ENCODE peak calls at places on chromosomes 2 and 18, in seven cellular contexts. K is upper lobe of left lung, B is breast epithelium, M is HCT116, Z is esophagus muscularis mucosa, R is prostate gland, G is spleen. W is an unnamed sample. For H3K27me3, the result is how much of the 10 kb centered on the place peaks cover.

GRCh38 chr2:12304494-12305228 is 412.1 kb upstream of the TRIB2 start:
- DNase-seq in R (no peak), G (no peak), K (no peak), Z (no peak), M (no peak), B (no peak), W (no peak)

GRCh38 chr2:241767464-241768250 is 9.0 kb upstream of the GAL3ST2 start:
- DNase-seq in R (no peak), B (peak), K (no peak), Z (no peak), M (no peak), G (peak), W (no peak)

GRCh38 chr2:240355962-240356361 is 79.5 kb upstream of the GPC1 start:
- DNase-seq in M (no peak), B (no peak), R (no peak), K (no peak), Z (no peak), G (no peak), W (no peak)

GRCh38 chr18:58394046-58394445 is 234.8 kb downstream of the ALPK2 start:
- DNase-seq in R (no peak), M (no peak), G (no peak), K (no peak), B (no peak), Z (no peak), W (no peak)

GRCh38 chr18:22932885-22933205 is 283 bp upstream of the RBBP8 start:
- DNase-seq in M (no peak), K (no peak), B (no peak), R (no peak), Z (no peak), G (no peak), W (no peak)

GRCh38 chr2:178280261-178280852 is 86.0 kb downstream of the OSBPL6 start:
- DNase-seq in G (no peak), K (no peak), R (peak), M (peak), B (no peak), Z (no peak), W (no peak)

GRCh38 chr2:179809606-179810005 is 51.8 kb downstream of the ZNF385B start:
- DNase-seq in K (no peak), R (no peak), B (no peak), M (no peak), G (no peak), Z (no peak), W (no peak)

GRCh38 chr2:10909050-10909995 is 2.4 kb upstream of the KCNF1 start:
- DNase-seq in K (no peak), R (no peak), Z (no peak), B (no peak), M (peak), G (no peak), W (no peak)

GRCh38 chr18:79095216-79095615 is 26.0 kb downstream of the ATP9B start:
- DNase-seq in G (no peak), K (no peak), M (no peak), R (no peak), B (no peak), Z (no peak), W (no peak)

GRCh38 chr2:241399941-241400922 is 44.1 kb downstream of the FARP2 start:
- DNase-seq in G (no peak), Z (no peak), B (no peak), M (no peak), R (no peak), K (no peak), W (peak)

GRCh38 chr2:6370753-6371152 is 495.0 kb downstream of the CMPK2 start:
- DNase-seq in Z (no peak), G (no peak), B (no peak), K (no peak), R (no peak), M (no peak), W (no peak)

DNA sequence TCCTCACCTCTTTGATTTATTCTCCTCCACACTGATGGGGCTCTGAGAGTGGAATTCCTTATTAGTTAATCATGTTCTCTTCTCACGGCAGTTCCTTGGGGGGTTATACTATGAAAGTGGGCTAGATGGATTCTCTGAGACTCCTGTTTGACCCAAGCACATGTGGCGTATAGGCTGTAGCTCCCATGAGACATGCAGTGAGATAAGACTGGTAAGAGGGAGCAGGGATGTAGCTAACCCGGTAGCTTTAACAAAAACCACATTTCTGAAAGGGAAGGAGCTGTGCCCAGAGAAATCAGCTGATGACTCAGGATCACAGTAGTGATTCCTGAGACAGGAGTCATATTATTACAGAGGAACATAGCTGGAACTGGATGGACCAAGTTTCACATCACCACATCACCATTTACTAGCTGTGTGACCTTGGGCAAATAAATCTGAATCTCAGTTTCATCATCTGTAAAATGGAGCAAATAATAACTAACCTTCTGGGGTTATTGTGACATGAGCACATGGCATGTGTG is 82.9 kb downstream of the CRIM1 start:
- DNase-seq in M (peak), B (no peak), R (no peak), K (no peak), G (no peak), Z (no peak), W (no peak)
- H3K27me3 ChIP-seq in M (under half), B (under half), R (under half), K (under half), G (under half), Z (under half), W (under half)

DNA sequence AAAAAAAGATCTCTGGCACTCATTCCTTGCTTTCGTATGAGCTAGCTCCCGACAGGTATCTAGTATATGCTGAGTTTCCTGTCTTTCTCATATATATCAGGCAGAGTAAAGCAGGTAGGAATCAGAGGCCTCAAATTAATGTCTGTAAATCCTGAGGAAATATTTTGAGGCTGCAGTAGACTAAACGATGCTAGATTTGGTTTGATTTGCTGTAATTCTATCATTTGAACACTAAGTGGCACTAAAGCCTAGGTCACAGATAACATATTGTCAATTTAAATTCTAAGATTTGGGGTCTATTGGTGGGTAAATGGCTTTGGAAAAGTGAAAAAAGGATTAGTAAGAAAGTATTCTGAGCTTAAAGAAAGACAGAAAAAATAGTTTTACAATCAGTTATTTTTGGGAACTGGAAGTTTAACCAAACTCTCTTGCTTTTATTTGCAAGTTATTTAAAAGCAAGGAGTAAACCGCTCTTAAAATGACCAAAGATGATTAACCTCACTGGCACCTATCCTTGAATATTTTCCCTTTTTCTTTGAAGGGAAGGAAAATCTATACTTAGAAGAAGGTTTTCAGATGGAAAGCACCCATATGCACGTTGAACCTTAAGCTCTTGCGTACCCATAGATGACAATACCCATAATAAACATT is 37.6 kb upstream of the SLC4A10 start:
- DNase-seq in K (no peak), B (no peak), R (no peak), G (no peak), M (peak), Z (no peak), W (no peak)
- TF ChIP-seq CTCF in K (no peak), B (peak), R (peak), G (peak), M (peak), Z (peak), W (no peak)

DNA sequence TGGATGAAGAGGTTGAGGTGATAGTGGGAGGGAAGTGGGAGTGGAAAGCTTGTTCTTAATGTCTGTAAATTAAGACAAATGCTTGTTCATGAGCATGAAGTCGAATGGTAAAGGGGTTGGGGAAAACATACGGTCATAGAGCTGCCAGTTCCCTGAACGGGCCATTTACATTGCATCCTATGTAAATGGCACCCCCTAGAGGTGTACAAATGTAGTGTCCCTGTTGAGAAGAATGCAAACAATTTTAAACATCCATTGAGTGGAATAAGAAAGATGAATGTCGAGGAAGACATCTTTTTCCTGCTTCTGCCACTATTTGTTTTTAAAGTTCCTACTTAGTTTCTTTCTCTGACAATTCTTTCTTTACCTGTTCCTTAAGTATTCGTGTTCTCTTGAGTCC is 155.7 kb downstream of the RDH14 start:
- DNase-seq in B (no peak), K (no peak), Z (no peak), R (no peak), G (no peak), M (peak), W (no peak)
- TF ChIP-seq POLR2AphosphoS5 in B (no peak), K (no peak), Z (no peak), R (no peak), G (no peak), M (no peak), W (no peak)

GRCh38 chr2:19841918-19842693 is 59.7 kb downstream of the TTC32 start:
- DNase-seq in M (no peak), B (peak), R (no peak), K (no peak), G (no peak), Z (peak), W (no peak)

GRCh38 chr2:19835818-19836281 is 65.9 kb downstream of the TTC32 start:
- DNase-seq in B (peak), K (no peak), R (no peak), Z (peak), G (no peak), M (no peak), W (no peak)

GRCh38 chr2:19837235-19837766 is 64.5 kb downstream of the TTC32 start:
- DNase-seq in B (no peak), G (no peak), R (no peak), K (no peak), M (no peak), Z (peak), W (no peak)

GRCh38 chr2:19838616-19839015 is 63.2 kb downstream of the TTC32 start:
- DNase-seq in G (no peak), R (no peak), K (no peak), M (no peak), B (no peak), Z (no peak), W (no peak)

DNA sequence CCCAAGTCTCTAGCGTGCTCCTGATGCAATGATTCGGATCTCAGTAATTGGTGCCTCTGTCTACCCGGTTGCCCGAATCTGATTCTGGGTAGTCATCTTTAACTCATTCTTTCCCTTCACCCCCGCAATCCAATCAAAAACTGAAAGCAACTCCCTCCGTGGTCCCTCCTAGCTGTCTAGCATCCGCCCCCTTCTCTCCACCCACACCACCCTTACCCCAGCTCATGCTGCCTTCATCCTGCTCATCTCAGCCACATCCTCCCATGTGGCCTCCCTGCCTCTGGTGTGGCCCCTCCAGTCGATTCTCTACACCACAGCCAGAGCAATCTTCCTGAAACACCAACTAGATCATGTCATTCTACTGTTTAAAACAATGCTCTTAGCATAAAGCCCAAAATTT is 62.3 kb downstream of the TTC32 start:
- DNase-seq in B (no peak), Z (peak), K (no peak), G (no peak), R (no peak), M (no peak), W (no peak)
- H3K27me3 ChIP-seq in B (under half), Z (under half), K (under half), G (under half), R (under half), M (under half), W (under half)

GRCh38 chr2:164840930-164841718 is 499 bp downstream of the COBLL1 start:
- DNase-seq in M (peak), Z (no peak), K (peak), R (peak), G (peak), B (peak), W (peak)
- TF ChIP-seq CTCF in M (no peak), Z (peak), K (peak), R (no peak), G (no peak), B (no peak), W (no peak)

W was measured in stomach.